ENCODE peak calls at places on chromosomes 16 and 17, in seven cellular contexts. Y, U, Z, S, O, V and B are unnamed samples.

GRCh38 chr17:50352693-50353599 is 7.0 kb downstream of the XYLT2 start:
- DNase-seq in Y (no peak), U (no peak), Z (peak), S (no peak), O (no peak), V (no peak), B (no peak)

GRCh38 chr16:1102333-1102700 is 6.3 kb upstream of the C1QTNF8 start:
- DNase-seq in Y (no peak), U (no peak), Z (no peak), S (no peak), O (no peak), V (no peak), B (no peak)

GRCh38 chr17:80474933-80475915 is 1.2 kb downstream of the NPTX1 start:
- DNase-seq in Y (no peak), U (no peak), Z (no peak), S (no peak), O (no peak), V (no peak), B (no peak)

GRCh38 chr17:63399316-63399715 is 46.8 kb downstream of the CYB561 start:
- DNase-seq in Y (no peak), U (no peak), Z (no peak), S (no peak), O (no peak), V (no peak), B (no peak)

GRCh38 chr16:69169051-69169450 is 17.9 kb upstream of the SNTB2 start:
- DNase-seq in Y (no peak), U (no peak), Z (no peak), S (no peak), O (no peak), V (no peak), B (no peak)

GRCh38 chr16:84839054-84839453 is 19.3 kb downstream of the CRISPLD2 start:
- DNase-seq in Y (no peak), U (no peak), Z (no peak), S (no peak), O (no peak), V (peak), B (no peak)

GRCh38 chr16:11361751-11362742 is 16.8 kb downstream of the RMI2 start:
- DNase-seq in Y (no peak), U (peak), Z (no peak), S (no peak), O (no peak), V (peak), B (no peak)

GRCh38 chr16:10558746-10559641 is 21.4 kb downstream of the EMP2 start:
- DNase-seq in Y (no peak), U (peak), Z (no peak), S (peak), O (no peak), V (peak), B (no peak)

GRCh38 chr17:2398655-2399571 is 1.9 kb downstream of the MNT start:
- DNase-seq in Y (peak), U (peak), Z (peak), S (peak), O (no peak), V (peak), B (peak)

GRCh38 chr17:19703776-19704371 is 12.5 kb downstream of the SLC47A2 start:
- DNase-seq in Y (no peak), U (peak), Z (no peak), S (peak), O (no peak), V (peak), B (no peak)

GRCh38 chr16:24858219-24859041 is 12.7 kb downstream of the SLC5A11 start:
- DNase-seq in Y (no peak), U (peak), Z (peak), S (peak), O (no peak), V (peak), B (no peak)

GRCh38 chr17:47864791-47865216 is 13.8 kb upstream of the SP6 start:
- DNase-seq in Y (no peak), U (no peak), Z (no peak), S (no peak), O (no peak), V (no peak), B (no peak)

GRCh38 chr17:20073056-20073979 is 64.2 kb downstream of the SPECC1 start:
- DNase-seq in Y (no peak), U (peak), Z (no peak), S (peak), O (no peak), V (peak), B (no peak)

GRCh38 chr16:12323007-12323699 is 346.6 kb downstream of the SNX29 start:
- DNase-seq in Y (no peak), U (no peak), Z (no peak), S (no peak), O (no peak), V (peak), B (no peak)

GRCh38 chr17:38872671-38873385 is 3.0 kb downstream of the LASP1 start:
- DNase-seq in Y (no peak), U (no peak), Z (no peak), S (no peak), O (no peak), V (no peak), B (no peak)

GRCh38 chr16:20901068-20901440 is 483 bp downstream of the LYRM1 start:
- DNase-seq in Y (no peak), U (no peak), Z (no peak), S (no peak), O (no peak), V (no peak), B (no peak)

GRCh38 chr16:9148376-9149015 is 57.1 kb downstream of the HAPSTR1 start:
- DNase-seq in Y (no peak), U (no peak), Z (no peak), S (no peak), O (no peak), V (no peak), B (no peak)

GRCh38 chr17:48609754-48610281 is 999 bp downstream of the HOXB7 start:
- DNase-seq in Y (no peak), U (no peak), Z (peak), S (no peak), O (peak), V (peak), B (no peak)

GRCh38 chr17:41420134-41420533 is 4.3 kb downstream of the KRT37 start:
- DNase-seq in Y (no peak), U (no peak), Z (no peak), S (no peak), O (no peak), V (no peak), B (no peak)

GRCh38 chr17:1905190-1905919 is 75.5 kb downstream of the RPA1 start:
- DNase-seq in Y (no peak), U (peak), Z (no peak), S (no peak), O (peak), V (no peak), B (peak)

GRCh38 chr17:48310748-48311213 is 119.2 kb downstream of the SKAP1 start:
- DNase-seq in Y (peak), U (no peak), Z (peak), S (no peak), O (peak), V (no peak), B (peak)

GRCh38 chr17:74951680-74952421 is 16.2 kb downstream of the OTOP3 start:
- DNase-seq in Y (no peak), U (no peak), Z (no peak), S (no peak), O (no peak), V (no peak), B (no peak)

GRCh38 chr16:1960665-1961630 is 1.6 kb downstream of the NDUFB10 start:
- DNase-seq in Y (peak), U (no peak), Z (peak), S (no peak), O (no peak), V (no peak), B (no peak)

GRCh38 chr16:55280622-55281021 is 43.4 kb upstream of the IRX6 start:
- DNase-seq in Y (no peak), U (no peak), Z (no peak), S (no peak), O (peak), V (no peak), B (no peak)

GRCh38 chr17:65785109-65785508 is 223.7 kb upstream of the AXIN2 start:
- DNase-seq in Y (no peak), U (no peak), Z (no peak), S (no peak), O (no peak), V (peak), B (no peak)

GRCh38 chr16:31148896-31149295 is 970 bp downstream of the PRSS36 start:
- DNase-seq in Y (no peak), U (no peak), Z (no peak), S (no peak), O (no peak), V (no peak), B (no peak)

GRCh38 chr17:51298508-51299371 is 38.4 kb downstream of the UTP18 start:
- DNase-seq in Y (no peak), U (no peak), Z (no peak), S (no peak), O (peak), V (peak), B (no peak)

GRCh38 chr17:16477255-16477654 is 14.7 kb downstream of the LRRC75A start:
- DNase-seq in Y (no peak), U (no peak), Z (no peak), S (peak), O (no peak), V (peak), B (no peak)

GRCh38 chr17:27245230-27245696 is 48.7 kb upstream of the WSB1 start:
- DNase-seq in Y (peak), U (peak), Z (peak), S (peak), O (peak), V (peak), B (peak)

GRCh38 chr16:6512512-6512911 is 820.1 kb upstream of the RBFOX1 start:
- DNase-seq in Y (no peak), U (no peak), Z (no peak), S (no peak), O (no peak), V (no peak), B (no peak)

GRCh38 chr16:80158766-80159165 is 382.0 kb upstream of the DYNLRB2 start:
- DNase-seq in Y (no peak), U (no peak), Z (no peak), S (no peak), O (no peak), V (peak), B (no peak)

GRCh38 chr17:81578561-81579225 is 26.5 kb upstream of the FAAP100 start:
- DNase-seq in Y (no peak), U (no peak), Z (no peak), S (no peak), O (no peak), V (no peak), B (no peak)

GRCh38 chr16:11977206-11978041 is 890 bp downstream of the SNX29 start:
- DNase-seq in Y (no peak), U (no peak), Z (no peak), S (peak), O (no peak), V (peak), B (no peak)

GRCh38 chr16:27362570-27363245 is 39.3 kb upstream of the IL21R start:
- DNase-seq in Y (no peak), U (no peak), Z (no peak), S (no peak), O (no peak), V (no peak), B (no peak)

GRCh38 chr17:31488264-31488981 is 96.9 kb downstream of the RAB11FIP4 start:
- DNase-seq in Y (no peak), U (no peak), Z (no peak), S (no peak), O (no peak), V (no peak), B (no peak)

GRCh38 chr17:17416400-17417360 is 60.1 kb upstream of the MED9 start:
- DNase-seq in Y (no peak), U (peak), Z (no peak), S (peak), O (peak), V (peak), B (peak)

GRCh38 chr17:30263552-30264333 is 28.0 kb downstream of the BLMH start:
- DNase-seq in Y (no peak), U (no peak), Z (peak), S (no peak), O (no peak), V (no peak), B (no peak)